ENCODE peak calls at places on chromosomes 4 and X, in five cellular contexts. P is astrocyte, K is gastrocnemius medialis, W is mammary epithelial cell, A is endothelial cell of umbilical vein. C is an unnamed sample.

GRCh38 chrX:21745756-21746155 is 12.2 kb downstream of the SMPX start:
- DNase-seq in P (no peak), K (peak; percentile 42), W (peak; percentile 13), A (peak; percentile 24), C (peak; percentile 29)

GRCh38 chr4:127888559-127888958 is 7.9 kb downstream of the PLK4 start:
- DNase-seq in P (no peak), K (no peak), W (no peak), A (no peak), C (no peak)

GRCh38 chrX:2707334-2707760 is 16.3 kb downstream of the CD99 start:
- DNase-seq in P (peak; percentile 70), K (peak; percentile 68), W (peak; percentile 98), A (peak; percentile 60), C (peak; percentile 89)

GRCh38 chr4:123587983-123588494 is 191.4 kb downstream of the SPRY1 start:
- DNase-seq in P (peak; percentile 48), K (peak; percentile 81), W (peak; percentile 94), A (peak; percentile 65), C (no peak)

GRCh38 chrX:42678133-42678532 is 99.8 kb downstream of the PPP1R2C start:
- DNase-seq in P (no peak), K (no peak), W (peak; percentile 9), A (peak; percentile 3), C (no peak)

GRCh38 chr4:80926446-80926845 is 104.1 kb upstream of the BMP3 start:
- DNase-seq in P (no peak), K (no peak), W (no peak), A (no peak), C (no peak)

GRCh38 chr4:183600189-183600685 is 58.7 kb downstream of the RWDD4 start:
- DNase-seq in P (no peak), K (no peak), W (no peak), A (peak; percentile 15), C (no peak)

GRCh38 chr4:82784615-82785247 is 13.9 kb downstream of the SCD5 start:
- DNase-seq in P (peak; percentile 53), K (no peak), W (no peak), A (peak; percentile 80), C (no peak)

GRCh38 chrX:3232262-3232950 is 114.0 kb downstream of the MXRA5 start:
- DNase-seq in P (no peak), K (no peak), W (no peak), A (no peak), C (no peak)

GRCh38 chrX:12701625-12702024 is 89.6 kb upstream of the PRPS2 start:
- DNase-seq in P (peak; percentile 24), K (peak; percentile 16), W (peak; percentile 69), A (peak; percentile 46), C (peak; percentile 26)

GRCh38 chr4:171817026-171817425 is 3.8 kb downstream of the GALNTL6 start:
- DNase-seq in P (no peak), K (no peak), W (no peak), A (no peak), C (no peak)

GRCh38 chr4:65399131-65399530 is 271.2 kb downstream of the EPHA5 start:
- DNase-seq in P (no peak), K (no peak), W (no peak), A (no peak), C (no peak)

GRCh38 chr4:25367004-25367621 is 9.9 kb upstream of the ANAPC4 start:
- DNase-seq in P (peak; percentile 16), K (no peak), W (peak; percentile 9), A (peak; percentile 63), C (no peak)

GRCh38 chrX:36443007-36443406 is 523.5 kb downstream of the CFAP47 start:
- DNase-seq in P (no peak), K (no peak), W (no peak), A (no peak), C (no peak)

GRCh38 chr4:13521047-13521446 is 23.3 kb downstream of the NKX3-2 start:
- DNase-seq in P (no peak), K (no peak), W (no peak), A (no peak), C (no peak)
- H3K27me3 ChIP-seq in P (peaks cover 65% of the 10 kb centered on the region), K (peaks cover 65% of the 10 kb centered on the region), W (peaks cover 24% of the 10 kb centered on the region), A (peaks cover 62% of the 10 kb centered on the region), C (peaks cover 76% of the 10 kb centered on the region)

DNA sequence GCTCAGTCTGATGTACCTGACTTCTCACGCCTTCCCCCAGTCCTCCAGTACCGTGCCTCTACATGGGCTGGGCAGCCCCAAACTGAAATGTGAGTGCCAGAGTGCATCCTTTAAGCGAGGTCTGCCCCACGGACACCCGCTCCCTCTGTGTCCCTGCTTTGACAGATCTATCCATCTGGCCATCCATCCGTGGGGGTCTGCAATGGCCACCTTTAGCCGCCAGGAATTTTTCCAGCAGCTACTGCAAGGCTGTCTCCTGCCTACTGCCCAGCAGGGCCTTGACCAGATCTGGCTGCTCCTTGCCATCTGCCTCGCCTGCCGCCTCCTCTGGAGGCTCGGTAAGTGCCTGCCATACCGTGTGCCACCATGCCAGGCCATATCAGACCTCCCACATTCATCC is 827 bp downstream of the PORCN start:
- DNase-seq in P (no peak), K (no peak), W (no peak), A (no peak), C (no peak)
- H3K4me3 ChIP-seq in P (peak overlapping the region; percentile 69), K (peak overlapping the region; percentile 78), W (peak overlapping the region; percentile 63), A (no peak overlapping the region), C (peak overlapping the region; percentile 74)

DNA sequence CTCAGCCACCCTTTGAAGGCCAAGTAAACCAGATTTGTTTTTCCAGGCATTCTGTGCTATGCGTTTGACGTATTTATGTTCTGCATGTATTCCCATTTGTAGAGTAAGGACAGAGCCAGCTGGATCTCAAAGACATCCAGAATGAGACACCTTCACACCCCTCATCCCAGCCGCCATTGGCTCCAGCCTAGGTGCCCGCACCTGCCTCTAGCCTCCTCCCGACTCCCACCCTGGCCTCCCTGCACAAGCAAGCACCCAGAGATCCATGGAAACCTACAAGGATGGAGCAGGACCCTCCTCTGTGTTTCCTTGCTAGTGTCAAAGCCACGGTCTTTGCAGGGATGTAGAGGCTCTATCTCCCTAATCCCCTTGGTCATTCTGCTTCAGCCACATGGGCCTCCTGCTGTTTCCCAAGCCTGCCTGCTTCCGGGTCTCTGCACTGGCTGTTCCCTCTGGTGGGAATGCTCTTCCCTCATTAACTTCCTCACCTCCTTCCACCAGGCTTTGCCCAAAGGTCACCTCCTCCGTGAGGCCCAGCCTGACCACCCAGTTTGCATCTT is 56.7 kb downstream of the ABLIM2 start:
- DNase-seq in P (no peak), K (no peak), W (no peak), A (no peak), C (no peak)
- H3K27me3 ChIP-seq in P (peaks cover 36% of the 10 kb centered on the region), K (no peaks in the 10 kb centered on the region), W (no peaks in the 10 kb centered on the region), A (no peaks in the 10 kb centered on the region), C (no peaks in the 10 kb centered on the region)

DNA sequence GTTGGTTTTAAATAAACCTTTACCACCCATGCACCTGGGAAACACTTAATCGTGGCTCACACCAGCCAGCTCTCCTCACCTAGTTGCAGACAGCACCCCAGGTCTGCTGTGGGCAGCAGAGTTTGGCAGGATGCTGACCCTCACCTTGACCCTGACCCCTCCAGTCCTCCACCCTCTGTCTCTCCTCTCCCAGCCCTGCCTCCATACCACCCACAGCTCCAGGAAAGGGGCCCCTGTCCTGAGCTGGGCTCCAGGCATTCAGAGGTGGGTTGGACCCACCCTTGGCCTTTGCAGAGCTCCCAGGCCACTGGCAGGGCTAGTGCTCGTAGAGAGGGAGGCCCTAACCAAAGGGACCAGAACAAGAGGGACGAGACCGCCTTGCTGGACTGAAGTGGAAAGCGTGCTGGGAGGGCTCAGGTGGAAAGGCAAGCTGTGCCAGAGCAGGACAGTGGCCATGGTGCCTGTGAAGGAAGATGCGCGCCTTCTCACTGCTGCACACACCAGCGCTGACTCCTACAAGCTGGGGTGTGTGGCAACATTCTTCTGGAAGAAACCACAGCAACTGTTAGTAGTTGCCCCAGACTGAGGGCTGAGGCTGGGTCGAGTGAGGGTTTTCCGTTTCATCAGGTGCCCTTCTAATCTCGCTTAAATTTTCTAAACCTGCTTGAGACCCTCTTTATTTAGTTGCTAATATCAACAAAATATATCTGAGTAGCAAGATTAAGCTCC is 10.7 kb upstream of the S100P start:
- DNase-seq in P (no peak), K (no peak), W (no peak), A (no peak), C (no peak)
- H3K4me3 ChIP-seq in P (no peak overlapping the region), K (no peak overlapping the region), W (no peak overlapping the region), A (no peak overlapping the region), C (no peak overlapping the region)

DNA sequence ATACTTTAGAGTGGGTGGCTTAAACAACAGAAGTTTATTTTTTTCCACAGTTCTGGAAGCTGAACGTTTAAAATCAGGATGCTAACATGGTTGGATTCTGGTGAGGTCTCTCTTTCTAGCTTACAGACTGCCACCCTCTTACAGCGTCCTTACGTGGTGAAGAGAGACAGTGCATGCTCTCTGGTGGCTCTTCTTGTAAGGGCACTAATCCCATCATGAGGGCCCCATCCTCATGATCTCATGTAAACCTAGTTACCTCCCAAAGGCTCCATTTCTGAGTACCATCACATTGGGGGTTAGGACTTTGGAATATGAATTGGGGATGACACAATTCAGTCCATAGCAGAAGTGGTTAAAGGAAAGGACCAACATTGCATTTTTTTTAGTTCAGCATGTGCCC is 132.8 kb downstream of the BMPR1B start:
- DNase-seq in P (no peak), K (no peak), W (no peak), A (no peak), C (no peak)
- H3K27me3 ChIP-seq in P (no peaks in the 10 kb centered on the region), K (no peaks in the 10 kb centered on the region), W (no peaks in the 10 kb centered on the region), A (no peaks in the 10 kb centered on the region), C (peaks cover under 1% of the 10 kb centered on the region)

GRCh38 chr4:146098397-146098796 is 77.1 kb upstream of the LSM6 start:
- DNase-seq in P (no peak), K (no peak), W (no peak), A (no peak), C (no peak)

GRCh38 chr4:146098978-146099377 is 76.5 kb upstream of the LSM6 start:
- DNase-seq in P (no peak), K (no peak), W (no peak), A (no peak), C (no peak)

GRCh38 chr4:146096374-146096773 is 79.1 kb upstream of the LSM6 start:
- DNase-seq in P (no peak), K (no peak), W (no peak), A (no peak), C (no peak)

GRCh38 chr4:146095867-146096266 is 79.7 kb upstream of the LSM6 start:
- DNase-seq in P (no peak), K (no peak), W (no peak), A (no peak), C (no peak)

GRCh38 chr4:146099585-146099984 is 75.9 kb upstream of the LSM6 start:
- DNase-seq in P (no peak), K (no peak), W (no peak), A (no peak), C (no peak)
- H3K4me3 ChIP-seq in P (no peak overlapping the region), K (no peak overlapping the region), W (no peak overlapping the region), A (no peak overlapping the region), C (no peak overlapping the region)

GRCh38 chr4:4200624-4201023 is 26.1 kb downstream of the OTOP1 start:
- DNase-seq in P (no peak), K (no peak), W (no peak), A (no peak), C (no peak)

GRCh38 chr4:4195354-4195753 is 31.4 kb downstream of the OTOP1 start:
- DNase-seq in P (no peak), K (no peak), W (no peak), A (no peak), C (no peak)
- H3K27me3 ChIP-seq in P (no peaks in the 10 kb centered on the region), K (no peaks in the 10 kb centered on the region), W (no peaks in the 10 kb centered on the region), A (no peaks in the 10 kb centered on the region), C (no peaks in the 10 kb centered on the region)